ENCODE peak calls at places on chromosomes 2 and 18, in ten cellular contexts. M is transverse colon, R is sigmoid colon, U is A549, V is body of pancreas, H is gastrocnemius medialis, Q is suprapubic skin, G is spleen, F is uterus, W is HCT116. E is an unnamed sample.
A peak's percentile ranks its signal among the peaks of the same experiment; 100 is the strongest.

GRCh38 chr18:69659142-69659651 is 258.5 kb downstream of the DOK6 start:
- DNase-seq in M (no peak), R (no peak), U (no peak), V (no peak), H (no peak), Q (no peak), G (no peak), F (no peak), W (no peak), E (no peak)

GRCh38 chr2:171598713-171599319 is 76.5 kb downstream of the CYBRD1 start:
- DNase-seq in M (peak; percentile 34), R (no peak), U (peak; percentile 74), V (peak; percentile 59), H (no peak), Q (no peak), G (no peak), F (no peak), W (peak; percentile 69), E (peak; percentile 61)

GRCh38 chr2:237232166-237232565 is 146.5 kb downstream of the COPS8 start:
- DNase-seq in M (no peak), R (no peak), U (no peak), V (no peak), H (no peak), Q (no peak), G (no peak), F (no peak), W (no peak), E (no peak)

GRCh38 chr2:74975016-74975415 is 16.6 kb downstream of the POLE4 start:
- DNase-seq in M (no peak), R (no peak), U (no peak), V (no peak), H (no peak), Q (no peak), G (no peak), F (no peak), W (no peak), E (no peak)

GRCh38 chr2:69149631-69150215 is 136.7 kb downstream of the ANTXR1 start:
- DNase-seq in M (peak; percentile 27), R (peak; percentile 84), U (peak; percentile 27), V (no peak), H (peak; percentile 33), Q (peak; percentile 69), G (no peak), F (peak; percentile 77), W (no peak), E (peak; percentile 20)

GRCh38 chr2:157839162-157839801 is 36.8 kb downstream of the ACVR1 start:
- DNase-seq in M (no peak), R (no peak), U (no peak), V (no peak), H (peak; percentile 71), Q (peak; percentile 68), G (no peak), F (no peak), W (no peak), E (no peak)

GRCh38 chr18:75406491-75407445 is 20.7 kb downstream of the SMIM21 start:
- DNase-seq in M (no peak), R (no peak), U (no peak), V (no peak), H (no peak), Q (no peak), G (no peak), F (no peak), W (no peak), E (peak; percentile 48)

GRCh38 chr2:45743531-45744391 is 92.3 kb downstream of the PRKCE start:
- DNase-seq in M (peak; percentile 25), R (peak; percentile 84), U (no peak), V (peak; percentile 27), H (peak; percentile 56), Q (peak; percentile 73), G (no peak), F (peak; percentile 61), W (no peak), E (no peak)

GRCh38 chr2:54457326-54458023 is 1.3 kb downstream of the SPTBN1 start:
- DNase-seq in M (no peak), R (peak; percentile 77), U (peak; percentile 39), V (peak; percentile 10), H (no peak), Q (no peak), G (peak; percentile 81), F (peak; percentile 39), W (no peak), E (peak; percentile 43)

GRCh38 chr18:74456409-74457042 is 582 bp downstream of the DIPK1C start:
- DNase-seq in M (no peak), R (no peak), U (no peak), V (no peak), H (no peak), Q (no peak), G (no peak), F (no peak), W (no peak), E (peak; percentile 22)

GRCh38 chr2:176136375-176137248 is 7.1 kb downstream of the HOXD8 start:
- DNase-seq in M (peak; percentile 56), R (peak; percentile 78), U (peak; percentile 16), V (no peak), H (no peak), Q (no peak), G (peak; percentile 75), F (peak; percentile 61), W (no peak), E (peak; percentile 72)

GRCh38 chr2:144430722-144431163 is 89.2 kb downstream of the ZEB2 start:
- DNase-seq in M (no peak), R (peak; percentile 80), U (no peak), V (no peak), H (no peak), Q (no peak), G (no peak), F (peak; percentile 55), W (no peak), E (no peak)

GRCh38 chr2:100643459-100643858 is 80.7 kb downstream of the PDCL3 start:
- DNase-seq in M (no peak), R (no peak), U (no peak), V (no peak), H (no peak), Q (no peak), G (no peak), F (no peak), W (no peak), E (no peak)

DNA sequence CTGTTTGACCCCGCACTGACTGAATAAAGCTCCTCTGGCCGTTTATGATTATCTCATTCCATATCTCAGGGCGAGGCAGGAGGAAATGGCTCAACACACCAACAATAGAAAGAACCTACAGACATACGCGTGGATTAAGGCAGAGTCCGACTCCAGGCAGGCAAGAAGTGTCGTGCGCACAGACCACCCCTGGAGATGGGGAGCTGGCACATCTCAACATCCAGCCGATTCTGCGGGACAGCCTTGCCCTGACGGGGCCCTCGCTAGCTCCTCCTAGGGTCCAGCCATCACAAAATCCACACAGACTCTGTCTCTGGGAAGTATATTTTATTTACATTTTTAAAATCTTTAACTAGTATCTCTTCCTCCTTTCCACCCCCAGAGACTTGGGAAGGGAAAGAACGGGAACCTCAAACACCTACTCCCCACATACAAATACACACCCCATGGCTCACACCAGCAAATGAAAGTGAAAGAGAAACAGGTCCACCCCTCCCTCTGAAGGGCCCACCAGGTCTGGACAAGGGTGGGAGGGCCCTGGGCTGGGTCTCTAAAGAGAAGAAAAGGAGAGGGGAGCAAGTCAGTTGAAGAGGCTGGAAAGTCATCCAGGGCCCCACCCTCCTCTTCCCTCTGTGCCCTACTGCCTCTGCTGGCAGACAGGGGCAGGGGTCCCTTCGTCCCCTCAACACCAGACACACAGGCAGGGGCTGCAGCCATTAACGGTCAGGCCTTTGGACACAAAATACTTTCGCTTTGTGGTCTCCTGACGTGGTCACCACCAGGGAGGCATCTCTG is 3.2 kb downstream of the GPBAR1 start:
- DNase-seq in M (peak; percentile 52), R (peak; percentile 64), U (no peak), V (no peak), H (peak; percentile 5), Q (peak; percentile 59), G (no peak), F (no peak), W (no peak), E (no peak)
- H3K4me3 ChIP-seq in M (peak overlapping the region; percentile 1), R (no peak overlapping the region), U (no peak overlapping the region), V (no peak overlapping the region), H (no peak overlapping the region), Q (no peak overlapping the region), G (no peak overlapping the region), F (no peak overlapping the region), W (no peak overlapping the region), E (no peak overlapping the region)

DNA sequence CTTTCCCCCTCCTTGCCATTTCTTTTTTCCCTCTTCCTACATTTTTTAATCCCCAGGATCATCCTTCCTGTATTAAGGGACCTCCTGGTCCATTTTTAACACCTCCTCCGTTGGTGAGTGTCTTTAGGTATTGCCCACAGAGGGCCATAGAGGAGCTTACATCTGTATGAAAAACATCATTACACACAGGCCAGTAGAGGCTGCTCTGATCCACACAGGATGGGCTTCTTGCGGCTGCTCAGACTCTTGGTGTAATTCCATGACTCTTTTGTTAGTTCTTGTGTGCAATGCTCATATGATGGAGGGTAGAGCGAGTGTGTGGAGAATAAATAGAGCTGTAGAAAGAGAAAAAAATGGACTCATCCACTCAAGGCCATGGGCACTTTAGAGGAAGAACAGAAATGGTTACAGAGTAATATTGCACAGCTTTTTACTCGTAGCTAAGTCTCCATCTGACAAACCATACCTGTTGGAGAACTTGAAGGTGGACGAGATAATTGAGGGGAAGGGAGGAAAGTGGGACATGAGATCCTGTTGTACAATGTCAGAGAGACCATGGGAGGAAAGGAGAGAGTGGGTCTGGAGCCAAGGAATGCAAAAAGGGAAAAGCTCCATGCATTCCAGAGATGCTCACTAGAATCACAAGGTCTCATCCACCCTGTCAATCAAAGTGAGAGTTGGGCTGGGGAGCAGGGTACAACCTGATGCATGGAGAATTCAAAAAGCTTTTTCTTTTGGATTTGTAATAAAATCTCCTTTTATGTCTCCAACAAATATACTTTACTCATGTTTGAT is 129.7 kb upstream of the TNP1 start:
- DNase-seq in M (no peak), R (no peak), U (peak; percentile 11), V (no peak), H (no peak), Q (no peak), G (no peak), F (no peak), W (no peak), E (no peak)
- TF ChIP-seq CTCF in M (no peak), R (no peak), U (no peak), V (no peak), H (no peak), Q (no peak), G (no peak), F (no peak), W (peak; percentile 6), E (no peak)

DNA sequence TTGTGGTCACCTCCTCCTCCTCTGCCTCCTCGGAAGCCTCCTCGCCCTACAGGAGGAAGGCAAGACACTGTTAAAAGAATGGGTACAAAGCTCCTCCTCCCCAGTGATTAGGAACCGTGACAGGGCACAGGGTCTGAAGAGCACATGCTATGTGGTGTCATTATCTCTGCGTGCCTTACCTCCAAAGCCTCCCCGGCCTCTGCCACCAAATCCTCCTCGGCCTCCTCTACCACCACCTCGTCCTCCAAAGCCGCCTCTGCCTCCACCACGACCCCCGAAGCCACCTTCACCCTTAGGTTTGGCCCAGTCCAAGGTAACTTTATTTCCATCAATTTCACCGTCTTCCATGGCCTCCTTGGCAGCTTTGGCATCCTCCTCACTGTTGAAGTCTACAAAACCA is 9.1 kb downstream of the NCL start:
- DNase-seq in M (no peak), R (no peak), U (no peak), V (no peak), H (no peak), Q (no peak), G (peak; percentile 63), F (no peak), W (no peak), E (no peak)
- TF ChIP-seq POLR2A in M (no peak), R (no peak), U (no peak), V (no peak), H (no peak), Q (no peak), G (no peak), F (no peak), W (no peak), E (no peak)

GRCh38 chr18:25490316-25490715 is 138.3 kb upstream of the ZNF521 start:
- DNase-seq in M (no peak), R (no peak), U (no peak), V (no peak), H (no peak), Q (no peak), G (no peak), F (no peak), W (no peak), E (no peak)
- H3K4me3 ChIP-seq in M (no peak overlapping the region), R (no peak overlapping the region), U (no peak overlapping the region), V (no peak overlapping the region), H (no peak overlapping the region), Q (no peak overlapping the region), G (no peak overlapping the region), F (no peak overlapping the region), W (no peak overlapping the region), E (no peak overlapping the region)

E was measured in testis.